ENCODE peak calls at places on chromosomes 7 and 10, in six cellular contexts. One of them, this sample, is unnamed. For H3K4me1, the result is how much of the 10 kb centered on the place peaks cover.

GRCh38 chr7:127514499-127514898 is 70.9 kb downstream of the GCC1 start:
- DNase-seq in A549: peak
- DNase-seq in left ventricle myocardium inferior: no peak
- DNase-seq in neural progenitor cell: peak
- DNase-seq in esophagus muscularis mucosa: no peak
- DNase-seq in fibroblast of lung: peak
- DNase-seq in this sample: peak

GRCh38 chr7:4689151-4689550 is 7.1 kb downstream of the FOXK1 start:
- DNase-seq in A549: no peak
- DNase-seq in left ventricle myocardium inferior: no peak
- DNase-seq in neural progenitor cell: no peak
- DNase-seq in esophagus muscularis mucosa: no peak
- DNase-seq in fibroblast of lung: no peak
- DNase-seq in this sample: no peak

GRCh38 chr7:37282093-37282444 is 166.6 kb downstream of the ELMO1 start:
- DNase-seq in A549: no peak
- DNase-seq in left ventricle myocardium inferior: no peak
- DNase-seq in neural progenitor cell: no peak
- DNase-seq in esophagus muscularis mucosa: no peak
- DNase-seq in fibroblast of lung: no peak
- DNase-seq in this sample: no peak

GRCh38 chr7:33108591-33108930 is 643 bp downstream of the RP9 start:
- DNase-seq in A549: no peak
- DNase-seq in left ventricle myocardium inferior: no peak
- DNase-seq in neural progenitor cell: peak
- DNase-seq in esophagus muscularis mucosa: no peak
- DNase-seq in fibroblast of lung: no peak
- DNase-seq in this sample: no peak

GRCh38 chr7:158237672-158238335 is 349.8 kb downstream of the PTPRN2 start:
- DNase-seq in A549: no peak
- DNase-seq in left ventricle myocardium inferior: no peak
- DNase-seq in neural progenitor cell: no peak
- DNase-seq in esophagus muscularis mucosa: peak
- DNase-seq in fibroblast of lung: no peak
- DNase-seq in this sample: no peak

GRCh38 chr10:7408494-7409044 is 2.3 kb downstream of the SFMBT2 start:
- DNase-seq in A549: peak
- DNase-seq in left ventricle myocardium inferior: peak
- DNase-seq in neural progenitor cell: peak
- DNase-seq in esophagus muscularis mucosa: no peak
- DNase-seq in fibroblast of lung: peak
- DNase-seq in this sample: peak

GRCh38 chr10:58240531-58240930 is 27.2 kb downstream of the IPMK start:
- DNase-seq in A549: no peak
- DNase-seq in left ventricle myocardium inferior: no peak
- DNase-seq in neural progenitor cell: no peak
- DNase-seq in esophagus muscularis mucosa: no peak
- DNase-seq in fibroblast of lung: peak
- DNase-seq in this sample: no peak

GRCh38 chr7:112361154-112361553 is 89.1 kb upstream of the IFRD1 start:
- DNase-seq in A549: no peak
- DNase-seq in left ventricle myocardium inferior: no peak
- DNase-seq in neural progenitor cell: no peak
- DNase-seq in esophagus muscularis mucosa: no peak
- DNase-seq in fibroblast of lung: no peak
- DNase-seq in this sample: no peak

GRCh38 chr10:43640603-43641002 is 8.1 kb downstream of the ZNF32 start:
- DNase-seq in A549: no peak
- DNase-seq in left ventricle myocardium inferior: no peak
- DNase-seq in neural progenitor cell: no peak
- DNase-seq in esophagus muscularis mucosa: no peak
- DNase-seq in fibroblast of lung: no peak
- DNase-seq in this sample: no peak

GRCh38 chr7:45112648-45113047 is 1.2 kb upstream of the TBRG4 start:
- DNase-seq in A549: no peak
- DNase-seq in left ventricle myocardium inferior: no peak
- DNase-seq in neural progenitor cell: no peak
- DNase-seq in esophagus muscularis mucosa: no peak
- DNase-seq in fibroblast of lung: peak
- DNase-seq in this sample: no peak

GRCh38 chr10:110455440-110455839 is 42.3 kb upstream of the DUSP5 start:
- DNase-seq in A549: no peak
- DNase-seq in left ventricle myocardium inferior: no peak
- DNase-seq in neural progenitor cell: no peak
- DNase-seq in esophagus muscularis mucosa: no peak
- DNase-seq in fibroblast of lung: no peak
- DNase-seq in this sample: no peak

GRCh38 chr7:101856488-101857357 is 39.3 kb downstream of the CUX1 start:
- DNase-seq in A549: peak
- DNase-seq in left ventricle myocardium inferior: peak
- DNase-seq in neural progenitor cell: no peak
- DNase-seq in esophagus muscularis mucosa: peak
- DNase-seq in fibroblast of lung: peak
- DNase-seq in this sample: peak

GRCh38 chr7:105830405-105831218 is 45.8 kb downstream of the ATXN7L1 start:
- DNase-seq in A549: peak
- DNase-seq in left ventricle myocardium inferior: no peak
- DNase-seq in neural progenitor cell: no peak
- DNase-seq in esophagus muscularis mucosa: no peak
- DNase-seq in fibroblast of lung: peak
- DNase-seq in this sample: peak

GRCh38 chr7:96076350-96076707 is 245.6 kb downstream of the SLC25A13 start:
- DNase-seq in A549: no peak
- DNase-seq in left ventricle myocardium inferior: no peak
- DNase-seq in neural progenitor cell: no peak
- DNase-seq in esophagus muscularis mucosa: no peak
- DNase-seq in fibroblast of lung: no peak
- DNase-seq in this sample: no peak

GRCh38 chr7:116736927-116737715 is 65.1 kb downstream of the MET start:
- DNase-seq in A549: no peak
- DNase-seq in left ventricle myocardium inferior: no peak
- DNase-seq in neural progenitor cell: no peak
- DNase-seq in esophagus muscularis mucosa: no peak
- DNase-seq in fibroblast of lung: peak
- DNase-seq in this sample: no peak

GRCh38 chr10:51073461-51074237 is 638 bp upstream of the PRKG1 start:
- DNase-seq in A549: no peak
- DNase-seq in left ventricle myocardium inferior: peak
- DNase-seq in neural progenitor cell: no peak
- DNase-seq in esophagus muscularis mucosa: no peak
- DNase-seq in fibroblast of lung: no peak
- DNase-seq in this sample: no peak

GRCh38 chr7:107948645-107949442 is 54.1 kb downstream of the LAMB1 start:
- DNase-seq in A549: peak
- DNase-seq in left ventricle myocardium inferior: no peak
- DNase-seq in neural progenitor cell: no peak
- DNase-seq in esophagus muscularis mucosa: peak
- DNase-seq in fibroblast of lung: peak
- DNase-seq in this sample: no peak

GRCh38 chr7:17466201-17466600 is 167.7 kb downstream of the AHR start:
- DNase-seq in A549: no peak
- DNase-seq in left ventricle myocardium inferior: no peak
- DNase-seq in neural progenitor cell: no peak
- DNase-seq in esophagus muscularis mucosa: no peak
- DNase-seq in fibroblast of lung: peak
- DNase-seq in this sample: no peak

GRCh38 chr10:90965720-90966119 is 44.8 kb upstream of the ANKRD1 start:
- DNase-seq in A549: no peak
- DNase-seq in left ventricle myocardium inferior: peak
- DNase-seq in neural progenitor cell: no peak
- DNase-seq in esophagus muscularis mucosa: no peak
- DNase-seq in fibroblast of lung: no peak
- DNase-seq in this sample: no peak

GRCh38 chr7:97479740-97480290 is 252.1 kb upstream of the TAC1 start:
- DNase-seq in A549: no peak
- DNase-seq in left ventricle myocardium inferior: no peak
- DNase-seq in neural progenitor cell: peak
- DNase-seq in esophagus muscularis mucosa: no peak
- DNase-seq in fibroblast of lung: no peak
- DNase-seq in this sample: no peak

GRCh38 chr10:95467162-95467599 is 94.0 kb downstream of the SORBS1 start:
- DNase-seq in A549: no peak
- DNase-seq in left ventricle myocardium inferior: peak
- DNase-seq in neural progenitor cell: peak
- DNase-seq in esophagus muscularis mucosa: no peak
- DNase-seq in fibroblast of lung: no peak
- DNase-seq in this sample: peak

GRCh38 chr10:106173838-106174237 is 990.7 kb downstream of the SORCS1 start:
- DNase-seq in A549: no peak
- DNase-seq in left ventricle myocardium inferior: no peak
- DNase-seq in neural progenitor cell: no peak
- DNase-seq in esophagus muscularis mucosa: no peak
- DNase-seq in fibroblast of lung: no peak
- DNase-seq in this sample: no peak

GRCh38 chr10:91077549-91078017 is 142.9 kb upstream of the PCGF5 start:
- DNase-seq in A549: no peak
- DNase-seq in left ventricle myocardium inferior: peak
- DNase-seq in neural progenitor cell: no peak
- DNase-seq in esophagus muscularis mucosa: peak
- DNase-seq in fibroblast of lung: peak
- DNase-seq in this sample: peak

DNA sequence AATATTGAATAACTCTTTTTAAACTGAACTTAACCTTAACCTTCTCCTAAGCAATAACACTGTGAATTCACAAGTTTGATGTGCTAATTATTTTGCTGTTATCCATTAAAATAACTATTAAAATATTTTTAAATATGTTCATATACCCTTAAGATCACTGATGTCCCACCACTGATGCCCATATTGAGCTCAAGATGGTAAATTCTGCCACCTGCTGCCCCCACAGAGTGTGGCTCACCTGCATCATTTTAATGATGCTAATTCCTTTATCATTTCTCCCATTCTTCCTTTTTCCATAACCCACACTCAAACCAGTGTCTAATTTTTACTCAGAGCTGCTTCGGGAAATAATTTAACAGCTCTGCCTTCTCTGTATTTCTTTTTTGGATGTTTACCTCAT is 82.3 kb upstream of the ARID5B start:
- DNase-seq in A549: no peak
- DNase-seq in left ventricle myocardium inferior: no peak
- DNase-seq in neural progenitor cell: no peak
- DNase-seq in esophagus muscularis mucosa: no peak
- DNase-seq in fibroblast of lung: no peak
- DNase-seq in this sample: no peak
- TF ChIP-seq CTCF in A549: no peak
- TF ChIP-seq CTCF in left ventricle myocardium inferior: no peak
- TF ChIP-seq CTCF in neural progenitor cell: no peak
- TF ChIP-seq CTCF in esophagus muscularis mucosa: no peak
- TF ChIP-seq CTCF in fibroblast of lung: no peak
- TF ChIP-seq CTCF in this sample: peak

DNA sequence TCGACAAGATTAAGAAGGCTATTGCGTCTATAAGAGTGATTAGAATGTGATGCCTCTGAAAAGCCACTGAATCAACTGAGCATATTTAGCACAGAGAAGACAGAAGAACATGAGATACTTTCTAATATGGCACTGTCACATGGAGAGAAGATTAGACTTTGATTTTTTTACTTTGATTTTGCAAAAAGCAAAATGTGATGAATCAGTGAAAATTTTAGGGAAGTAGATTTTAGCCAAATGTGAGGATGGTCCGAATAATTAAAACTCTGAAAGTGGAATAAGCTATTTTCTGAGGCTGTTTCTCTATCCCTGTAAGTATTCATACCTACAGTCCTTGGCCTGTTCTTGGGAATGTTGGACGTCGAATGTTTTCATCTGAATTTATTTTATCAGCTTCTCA is 11.8 kb downstream of the MDFIC start:
- DNase-seq in A549: no peak
- DNase-seq in left ventricle myocardium inferior: no peak
- DNase-seq in neural progenitor cell: no peak
- DNase-seq in esophagus muscularis mucosa: no peak
- DNase-seq in fibroblast of lung: no peak
- DNase-seq in this sample: no peak
- H3K4me1 ChIP-seq in A549: under half
- H3K4me1 ChIP-seq in left ventricle myocardium inferior: half or more
- H3K4me1 ChIP-seq in neural progenitor cell: under half
- H3K4me1 ChIP-seq in esophagus muscularis mucosa: half or more
- H3K4me1 ChIP-seq in fibroblast of lung: under half
- H3K4me1 ChIP-seq in this sample: under half

DNA sequence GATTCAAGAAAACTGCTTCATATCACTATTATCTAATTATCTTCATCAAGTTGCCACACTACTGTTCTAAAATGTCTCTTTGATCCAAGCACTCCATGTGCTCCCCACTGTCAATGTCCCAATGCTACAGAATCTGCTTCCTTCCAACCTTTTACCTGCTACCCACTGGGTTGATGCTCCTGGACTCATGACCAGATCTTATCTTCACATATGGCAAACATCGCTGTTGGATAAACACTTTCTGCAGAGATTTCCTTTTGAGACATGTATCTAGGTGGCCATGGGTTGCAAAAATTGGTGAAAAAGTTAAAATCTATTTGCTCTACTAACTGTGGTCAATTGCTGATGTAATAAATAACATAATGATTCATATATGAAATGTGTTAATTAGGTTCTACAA is 24.5 kb upstream of the SEMA3C start:
- DNase-seq in A549: peak
- DNase-seq in left ventricle myocardium inferior: no peak
- DNase-seq in neural progenitor cell: no peak
- DNase-seq in esophagus muscularis mucosa: no peak
- DNase-seq in fibroblast of lung: no peak
- DNase-seq in this sample: no peak
- H3K27ac ChIP-seq in A549: peak
- H3K27ac ChIP-seq in left ventricle myocardium inferior: no peak
- H3K27ac ChIP-seq in neural progenitor cell: no peak
- H3K27ac ChIP-seq in esophagus muscularis mucosa: peak
- H3K27ac ChIP-seq in fibroblast of lung: peak
- H3K27ac ChIP-seq in this sample: peak

GRCh38 chr10:74063256-74063655 is 65.3 kb downstream of the VCL start:
- DNase-seq in A549: no peak
- DNase-seq in left ventricle myocardium inferior: no peak
- DNase-seq in neural progenitor cell: no peak
- DNase-seq in esophagus muscularis mucosa: no peak
- DNase-seq in fibroblast of lung: peak
- DNase-seq in this sample: no peak

GRCh38 chr10:74056081-74056818 is 58.3 kb downstream of the VCL start:
- DNase-seq in A549: peak
- DNase-seq in left ventricle myocardium inferior: no peak
- DNase-seq in neural progenitor cell: no peak
- DNase-seq in esophagus muscularis mucosa: no peak
- DNase-seq in fibroblast of lung: peak
- DNase-seq in this sample: peak

GRCh38 chr10:74055383-74056065 is 57.6 kb downstream of the VCL start:
- DNase-seq in A549: no peak
- DNase-seq in left ventricle myocardium inferior: no peak
- DNase-seq in neural progenitor cell: no peak
- DNase-seq in esophagus muscularis mucosa: no peak
- DNase-seq in fibroblast of lung: no peak
- DNase-seq in this sample: no peak

GRCh38 chr10:74058071-74058470 is 60.2 kb downstream of the VCL start:
- DNase-seq in A549: no peak
- DNase-seq in left ventricle myocardium inferior: no peak
- DNase-seq in neural progenitor cell: no peak
- DNase-seq in esophagus muscularis mucosa: no peak
- DNase-seq in fibroblast of lung: no peak
- DNase-seq in this sample: no peak

DNA sequence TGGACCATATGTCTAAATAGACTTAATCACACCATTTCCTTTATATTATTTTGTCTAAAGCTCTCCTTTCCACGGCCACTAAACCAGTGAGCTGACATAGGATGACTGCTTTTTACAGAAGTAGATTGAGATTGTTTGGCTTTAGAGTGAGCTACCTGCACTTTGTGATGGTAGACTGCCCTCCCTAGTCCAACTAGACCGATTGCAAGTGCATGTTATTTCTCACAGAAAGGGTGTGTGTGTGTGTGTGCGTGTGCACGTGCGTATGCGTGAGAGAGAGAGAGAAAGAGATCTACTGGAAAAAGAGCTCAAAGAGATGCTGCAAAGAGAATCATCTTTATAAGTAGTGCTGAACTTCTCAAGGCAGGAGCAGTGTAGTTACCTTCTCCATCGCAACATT is 60.7 kb downstream of the VCL start:
- DNase-seq in A549: peak
- DNase-seq in left ventricle myocardium inferior: no peak
- DNase-seq in neural progenitor cell: peak
- DNase-seq in esophagus muscularis mucosa: no peak
- DNase-seq in fibroblast of lung: no peak
- DNase-seq in this sample: no peak
- TF ChIP-seq CTCF in A549: no peak
- TF ChIP-seq CTCF in left ventricle myocardium inferior: peak
- TF ChIP-seq CTCF in neural progenitor cell: peak
- TF ChIP-seq CTCF in esophagus muscularis mucosa: no peak
- TF ChIP-seq CTCF in fibroblast of lung: no peak
- TF ChIP-seq CTCF in this sample: peak

This sample was measured in foreskin keratinocyte.